ENCODE peak calls at places on chromosomes 1 and 21, in eight cellular contexts. N is SW480; M is naive thymus-derived CD8-positive, alpha-beta T cell; H is 8988T; X is RWPE2; A is amniotic stem cell; Q is CD4-positive, alpha-beta T cell; P is iris pigment epithelial cell. C is an unnamed sample.

GRCh38 chr21:44858291-44858690 is 15.2 kb downstream of the PTTG1IP start:
- DNase-seq in N (no peak), M (no peak), H (no peak), X (peak; percentile 47), A (no peak), Q (no peak), P (no peak), C (no peak)

GRCh38 chr1:61818992-61819391 is 76.7 kb downstream of the PATJ start:
- DNase-seq in N (no peak), M (no peak), H (no peak), X (no peak), A (no peak), Q (no peak), P (no peak), C (no peak)

GRCh38 chr1:232669981-232670763 is 40.2 kb upstream of the SIPA1L2 start:
- DNase-seq in N (peak; percentile 18), M (no peak), H (no peak), X (no peak), A (peak; percentile 54), Q (no peak), P (peak; percentile 83), C (no peak)

GRCh38 chr1:63112155-63112914 is 210.0 kb upstream of the FOXD3 start:
- DNase-seq in N (no peak), M (no peak), H (no peak), X (no peak), A (peak; percentile 55), Q (no peak), P (peak; percentile 78), C (peak; percentile 46)

GRCh38 chr1:92277105-92277504 is 21.7 kb downstream of the GLMN start:
- DNase-seq in N (no peak), M (no peak), H (no peak), X (no peak), A (no peak), Q (no peak), P (peak; percentile 34), C (no peak)

GRCh38 chr21:37606549-37606948 is 240.0 kb downstream of the DYRK1A start:
- DNase-seq in N (no peak), M (no peak), H (no peak), X (no peak), A (no peak), Q (no peak), P (no peak), C (no peak)

GRCh38 chr1:157878059-157878458 is 36.5 kb upstream of the CD5L start:
- DNase-seq in N (peak; percentile 70), M (no peak), H (no peak), X (no peak), A (no peak), Q (no peak), P (peak; percentile 33), C (peak; percentile 52)

GRCh38 chr1:150970818-150971582 is 3.6 kb downstream of the CERS2 start:
- DNase-seq in N (peak; percentile 15), M (no peak), H (no peak), X (no peak), A (no peak), Q (no peak), P (peak; percentile 66), C (peak; percentile 55)

GRCh38 chr1:178091986-178092745 is 1.7 kb upstream of the RASAL2 start:
- DNase-seq in N (no peak), M (no peak), H (no peak), X (no peak), A (peak; percentile 60), Q (no peak), P (peak; percentile 70), C (no peak)

GRCh38 chr1:114691061-114691460 is 4.3 kb downstream of the AMPD1 start:
- DNase-seq in N (no peak), M (no peak), H (no peak), X (no peak), A (no peak), Q (no peak), P (peak; percentile 20), C (no peak)

GRCh38 chr1:86860020-86860419 is 53.9 kb downstream of the SELENOF start:
- DNase-seq in N (no peak), M (no peak), H (no peak), X (no peak), A (no peak), Q (no peak), P (no peak), C (no peak)

GRCh38 chr1:6142036-6142621 is 38.0 kb downstream of the CHD5 start:
- DNase-seq in N (no peak), M (no peak), H (no peak), X (no peak), A (no peak), Q (no peak), P (no peak), C (no peak)

GRCh38 chr1:163928649-163929048 is 606.9 kb downstream of the NUF2 start:
- DNase-seq in N (no peak), M (no peak), H (no peak), X (no peak), A (no peak), Q (no peak), P (peak; percentile 13), C (no peak)

GRCh38 chr1:89672489-89673183 is 39.7 kb downstream of the LRRC8C start:
- DNase-seq in N (no peak), M (no peak), H (no peak), X (no peak), A (no peak), Q (no peak), P (peak; percentile 73), C (no peak)

GRCh38 chr1:234478152-234478480 is 863 bp downstream of the TARBP1 start:
- DNase-seq in N (peak; percentile 75), M (peak; percentile 80), H (peak; percentile 43), X (no peak), A (no peak), Q (peak; percentile 64), P (peak; percentile 49), C (no peak)

GRCh38 chr21:42513151-42513984 is at the start of gene SLC37A1:
- DNase-seq in N (peak; percentile 27), M (peak; percentile 45), H (peak; percentile 34), X (no peak), A (no peak), Q (no peak), P (no peak), C (peak; percentile 41)

GRCh38 chr21:34936874-34937563 is 112.1 kb downstream of the RUNX1 start:
- DNase-seq in N (peak; percentile 95), M (no peak), H (no peak), X (no peak), A (no peak), Q (no peak), P (no peak), C (no peak)

GRCh38 chr1:71343686-71344416 is 263.0 kb upstream of the ZRANB2 start:
- DNase-seq in N (no peak), M (no peak), H (no peak), X (no peak), A (no peak), Q (no peak), P (no peak), C (peak; percentile 11)

GRCh38 chr1:176897350-176898236 is 266.9 kb downstream of the ASTN1 start:
- DNase-seq in N (peak; percentile 46), M (no peak), H (peak; percentile 37), X (no peak), A (peak; percentile 6), Q (no peak), P (peak; percentile 46), C (peak; percentile 60)

GRCh38 chr1:165875171-165875570 is 47.8 kb downstream of the UCK2 start:
- DNase-seq in N (peak; percentile 21), M (no peak), H (no peak), X (no peak), A (no peak), Q (no peak), P (no peak), C (no peak)

GRCh38 chr21:46046471-46046870 is 51.4 kb upstream of the COL6A2 start:
- DNase-seq in N (no peak), M (no peak), H (no peak), X (no peak), A (no peak), Q (no peak), P (no peak), C (peak; percentile 17)

GRCh38 chr1:232226197-232226681 is 403.7 kb downstream of the SIPA1L2 start:
- DNase-seq in N (peak; percentile 21), M (no peak), H (no peak), X (no peak), A (peak; percentile 29), Q (no peak), P (peak; percentile 61), C (peak; percentile 43)

GRCh38 chr21:35095859-35096291 is 46.8 kb upstream of the RUNX1 start:
- DNase-seq in N (no peak), M (no peak), H (no peak), X (no peak), A (no peak), Q (no peak), P (peak; percentile 74), C (no peak)

GRCh38 chr1:55386456-55386855 is 171.3 kb upstream of the USP24 start:
- DNase-seq in N (no peak), M (no peak), H (no peak), X (no peak), A (no peak), Q (no peak), P (no peak), C (no peak)

GRCh38 chr1:92476071-92476607 is 10.6 kb downstream of the GFI1 start:
- DNase-seq in N (no peak), M (peak; percentile 80), H (no peak), X (no peak), A (no peak), Q (peak; percentile 21), P (no peak), C (peak; percentile 93)

GRCh38 chr1:246971322-246971721 is 36.5 kb downstream of the ZNF695 start:
- DNase-seq in N (no peak), M (peak; percentile 34), H (no peak), X (no peak), A (no peak), Q (peak; percentile 4), P (peak; percentile 40), C (peak; percentile 63)